ENCODE peak calls at places on chromosomes 2 and 18, in eight cellular contexts. One of them, this sample, is unnamed.

GRCh38 chr2:226208726-226209125 is 590.9 kb downstream of the IRS1 start:
- DNase-seq in AG10803: peak; percentile 28
- DNase-seq in Panc1: no peak
- DNase-seq in stimulated activated CD4-positive, alpha-beta T cell treated with anti-CD3 and anti-CD28 coated beads, Interleukin-4, amount 100 ng/mL, for 1 hour: no peak
- DNase-seq in NCI-H460: no peak
- DNase-seq in ovary: no peak
- DNase-seq in NCI-H82: no peak
- DNase-seq in lung: no peak
- DNase-seq in this sample: no peak

GRCh38 chr2:139411236-139411635 is 631.0 kb upstream of the NXPH2 start:
- DNase-seq in AG10803: no peak
- DNase-seq in Panc1: no peak
- DNase-seq in stimulated activated CD4-positive, alpha-beta T cell treated with anti-CD3 and anti-CD28 coated beads, Interleukin-4, amount 100 ng/mL, for 1 hour: no peak
- DNase-seq in NCI-H460: no peak
- DNase-seq in ovary: no peak
- DNase-seq in NCI-H82: no peak
- DNase-seq in lung: no peak
- DNase-seq in this sample: no peak

GRCh38 chr2:23375448-23375847 is 9.5 kb upstream of the KLHL29 start:
- DNase-seq in AG10803: no peak
- DNase-seq in Panc1: no peak
- DNase-seq in stimulated activated CD4-positive, alpha-beta T cell treated with anti-CD3 and anti-CD28 coated beads, Interleukin-4, amount 100 ng/mL, for 1 hour: no peak
- DNase-seq in NCI-H460: no peak
- DNase-seq in ovary: no peak
- DNase-seq in NCI-H82: peak; percentile 81
- DNase-seq in lung: no peak
- DNase-seq in this sample: no peak

GRCh38 chr2:46434851-46435273 is 44.5 kb upstream of the TMEM247 start:
- DNase-seq in AG10803: peak; percentile 48
- DNase-seq in Panc1: no peak
- DNase-seq in stimulated activated CD4-positive, alpha-beta T cell treated with anti-CD3 and anti-CD28 coated beads, Interleukin-4, amount 100 ng/mL, for 1 hour: no peak
- DNase-seq in NCI-H460: no peak
- DNase-seq in ovary: no peak
- DNase-seq in NCI-H82: no peak
- DNase-seq in lung: no peak
- DNase-seq in this sample: no peak

GRCh38 chr2:178237488-178238143 is 43.3 kb downstream of the OSBPL6 start:
- DNase-seq in AG10803: no peak
- DNase-seq in Panc1: no peak
- DNase-seq in stimulated activated CD4-positive, alpha-beta T cell treated with anti-CD3 and anti-CD28 coated beads, Interleukin-4, amount 100 ng/mL, for 1 hour: no peak
- DNase-seq in NCI-H460: no peak
- DNase-seq in ovary: no peak
- DNase-seq in NCI-H82: no peak
- DNase-seq in lung: no peak
- DNase-seq in this sample: no peak

GRCh38 chr2:96536445-96537065 is at the start of gene ARID5A:
- DNase-seq in AG10803: peak; percentile 86
- DNase-seq in Panc1: no peak
- DNase-seq in stimulated activated CD4-positive, alpha-beta T cell treated with anti-CD3 and anti-CD28 coated beads, Interleukin-4, amount 100 ng/mL, for 1 hour: peak; percentile 95
- DNase-seq in NCI-H460: peak; percentile 82
- DNase-seq in ovary: peak; percentile 96
- DNase-seq in NCI-H82: peak; percentile 95
- DNase-seq in lung: peak; percentile 93
- DNase-seq in this sample: peak; percentile 96

GRCh38 chr2:228545749-228546148 is 364.3 kb upstream of the SPHKAP start:
- DNase-seq in AG10803: peak; percentile 51
- DNase-seq in Panc1: no peak
- DNase-seq in stimulated activated CD4-positive, alpha-beta T cell treated with anti-CD3 and anti-CD28 coated beads, Interleukin-4, amount 100 ng/mL, for 1 hour: no peak
- DNase-seq in NCI-H460: no peak
- DNase-seq in ovary: no peak
- DNase-seq in NCI-H82: no peak
- DNase-seq in lung: no peak
- DNase-seq in this sample: no peak

GRCh38 chr2:148888003-148888501 is 13.0 kb downstream of the KIF5C start:
- DNase-seq in AG10803: no peak
- DNase-seq in Panc1: no peak
- DNase-seq in stimulated activated CD4-positive, alpha-beta T cell treated with anti-CD3 and anti-CD28 coated beads, Interleukin-4, amount 100 ng/mL, for 1 hour: peak; percentile 9
- DNase-seq in NCI-H460: no peak
- DNase-seq in ovary: no peak
- DNase-seq in NCI-H82: no peak
- DNase-seq in lung: no peak
- DNase-seq in this sample: no peak

GRCh38 chr2:68768461-68768860 is 33.9 kb downstream of the ARHGAP25 start:
- DNase-seq in AG10803: no peak
- DNase-seq in Panc1: no peak
- DNase-seq in stimulated activated CD4-positive, alpha-beta T cell treated with anti-CD3 and anti-CD28 coated beads, Interleukin-4, amount 100 ng/mL, for 1 hour: no peak
- DNase-seq in NCI-H460: no peak
- DNase-seq in ovary: no peak
- DNase-seq in NCI-H82: no peak
- DNase-seq in lung: no peak
- DNase-seq in this sample: no peak

GRCh38 chr2:72952110-72952823 is 34.9 kb downstream of the EMX1 start:
- DNase-seq in AG10803: no peak
- DNase-seq in Panc1: no peak
- DNase-seq in stimulated activated CD4-positive, alpha-beta T cell treated with anti-CD3 and anti-CD28 coated beads, Interleukin-4, amount 100 ng/mL, for 1 hour: no peak
- DNase-seq in NCI-H460: no peak
- DNase-seq in ovary: no peak
- DNase-seq in NCI-H82: no peak
- DNase-seq in lung: no peak
- DNase-seq in this sample: no peak

GRCh38 chr18:8121942-8122480 is 487.2 kb upstream of the RAB12 start:
- DNase-seq in AG10803: peak; percentile 61
- DNase-seq in Panc1: no peak
- DNase-seq in stimulated activated CD4-positive, alpha-beta T cell treated with anti-CD3 and anti-CD28 coated beads, Interleukin-4, amount 100 ng/mL, for 1 hour: no peak
- DNase-seq in NCI-H460: no peak
- DNase-seq in ovary: no peak
- DNase-seq in NCI-H82: no peak
- DNase-seq in lung: no peak
- DNase-seq in this sample: no peak

GRCh38 chr2:42928161-42928691 is 135.8 kb upstream of the HAAO start:
- DNase-seq in AG10803: no peak
- DNase-seq in Panc1: no peak
- DNase-seq in stimulated activated CD4-positive, alpha-beta T cell treated with anti-CD3 and anti-CD28 coated beads, Interleukin-4, amount 100 ng/mL, for 1 hour: no peak
- DNase-seq in NCI-H460: no peak
- DNase-seq in ovary: no peak
- DNase-seq in NCI-H82: peak; percentile 42
- DNase-seq in lung: no peak
- DNase-seq in this sample: peak; percentile 78

GRCh38 chr2:222299926-222300724 is 1.3 kb upstream of the PAX3 start:
- DNase-seq in AG10803: no peak
- DNase-seq in Panc1: no peak
- DNase-seq in stimulated activated CD4-positive, alpha-beta T cell treated with anti-CD3 and anti-CD28 coated beads, Interleukin-4, amount 100 ng/mL, for 1 hour: no peak
- DNase-seq in NCI-H460: no peak
- DNase-seq in ovary: no peak
- DNase-seq in NCI-H82: no peak
- DNase-seq in lung: no peak
- DNase-seq in this sample: no peak

GRCh38 chr2:157848242-157848641 is 27.9 kb downstream of the ACVR1 start:
- DNase-seq in AG10803: no peak
- DNase-seq in Panc1: no peak
- DNase-seq in stimulated activated CD4-positive, alpha-beta T cell treated with anti-CD3 and anti-CD28 coated beads, Interleukin-4, amount 100 ng/mL, for 1 hour: no peak
- DNase-seq in NCI-H460: no peak
- DNase-seq in ovary: no peak
- DNase-seq in NCI-H82: no peak
- DNase-seq in lung: no peak
- DNase-seq in this sample: no peak

GRCh38 chr2:192218347-192218746 is 23.6 kb upstream of the TMEFF2 start:
- DNase-seq in AG10803: no peak
- DNase-seq in Panc1: no peak
- DNase-seq in stimulated activated CD4-positive, alpha-beta T cell treated with anti-CD3 and anti-CD28 coated beads, Interleukin-4, amount 100 ng/mL, for 1 hour: no peak
- DNase-seq in NCI-H460: no peak
- DNase-seq in ovary: no peak
- DNase-seq in NCI-H82: no peak
- DNase-seq in lung: no peak
- DNase-seq in this sample: no peak

GRCh38 chr2:12087671-12088380 is 341.4 kb downstream of the LPIN1 start:
- DNase-seq in AG10803: peak; percentile 43
- DNase-seq in Panc1: no peak
- DNase-seq in stimulated activated CD4-positive, alpha-beta T cell treated with anti-CD3 and anti-CD28 coated beads, Interleukin-4, amount 100 ng/mL, for 1 hour: no peak
- DNase-seq in NCI-H460: no peak
- DNase-seq in ovary: no peak
- DNase-seq in NCI-H82: no peak
- DNase-seq in lung: no peak
- DNase-seq in this sample: no peak

GRCh38 chr2:26558271-26559043 is 80.5 kb upstream of the OTOF start:
- DNase-seq in AG10803: peak; percentile 8
- DNase-seq in Panc1: no peak
- DNase-seq in stimulated activated CD4-positive, alpha-beta T cell treated with anti-CD3 and anti-CD28 coated beads, Interleukin-4, amount 100 ng/mL, for 1 hour: no peak
- DNase-seq in NCI-H460: no peak
- DNase-seq in ovary: no peak
- DNase-seq in NCI-H82: peak; percentile 57
- DNase-seq in lung: no peak
- DNase-seq in this sample: no peak

GRCh38 chr2:241049739-241050623 is 51.6 kb downstream of the SNED1 start:
- DNase-seq in AG10803: no peak
- DNase-seq in Panc1: no peak
- DNase-seq in stimulated activated CD4-positive, alpha-beta T cell treated with anti-CD3 and anti-CD28 coated beads, Interleukin-4, amount 100 ng/mL, for 1 hour: no peak
- DNase-seq in NCI-H460: no peak
- DNase-seq in ovary: peak; percentile 15
- DNase-seq in NCI-H82: no peak
- DNase-seq in lung: no peak
- DNase-seq in this sample: peak; percentile 13

GRCh38 chr2:227192491-227192890 is 28.1 kb downstream of the COL4A3 start:
- DNase-seq in AG10803: no peak
- DNase-seq in Panc1: no peak
- DNase-seq in stimulated activated CD4-positive, alpha-beta T cell treated with anti-CD3 and anti-CD28 coated beads, Interleukin-4, amount 100 ng/mL, for 1 hour: no peak
- DNase-seq in NCI-H460: no peak
- DNase-seq in ovary: no peak
- DNase-seq in NCI-H82: no peak
- DNase-seq in lung: no peak
- DNase-seq in this sample: no peak

GRCh38 chr2:176093145-176093888 is 796 bp downstream of the HOXD13 start:
- DNase-seq in AG10803: no peak
- DNase-seq in Panc1: no peak
- DNase-seq in stimulated activated CD4-positive, alpha-beta T cell treated with anti-CD3 and anti-CD28 coated beads, Interleukin-4, amount 100 ng/mL, for 1 hour: no peak
- DNase-seq in NCI-H460: no peak
- DNase-seq in ovary: no peak
- DNase-seq in NCI-H82: peak; percentile 82
- DNase-seq in lung: no peak
- DNase-seq in this sample: no peak

GRCh38 chr2:10460366-10460796 is 12.3 kb upstream of the ODC1 start:
- DNase-seq in AG10803: no peak
- DNase-seq in Panc1: no peak
- DNase-seq in stimulated activated CD4-positive, alpha-beta T cell treated with anti-CD3 and anti-CD28 coated beads, Interleukin-4, amount 100 ng/mL, for 1 hour: no peak
- DNase-seq in NCI-H460: no peak
- DNase-seq in ovary: no peak
- DNase-seq in NCI-H82: peak; percentile 67
- DNase-seq in lung: no peak
- DNase-seq in this sample: no peak

GRCh38 chr2:148614024-148614331 is 30.6 kb upstream of the EPC2 start:
- DNase-seq in AG10803: peak; percentile 11
- DNase-seq in Panc1: no peak
- DNase-seq in stimulated activated CD4-positive, alpha-beta T cell treated with anti-CD3 and anti-CD28 coated beads, Interleukin-4, amount 100 ng/mL, for 1 hour: no peak
- DNase-seq in NCI-H460: no peak
- DNase-seq in ovary: no peak
- DNase-seq in NCI-H82: no peak
- DNase-seq in lung: no peak
- DNase-seq in this sample: no peak

GRCh38 chr2:42327125-42327524 is 33.9 kb downstream of the COX7A2L start:
- DNase-seq in AG10803: no peak
- DNase-seq in Panc1: no peak
- DNase-seq in stimulated activated CD4-positive, alpha-beta T cell treated with anti-CD3 and anti-CD28 coated beads, Interleukin-4, amount 100 ng/mL, for 1 hour: no peak
- DNase-seq in NCI-H460: no peak
- DNase-seq in ovary: no peak
- DNase-seq in NCI-H82: no peak
- DNase-seq in lung: no peak
- DNase-seq in this sample: no peak

GRCh38 chr18:2906522-2907458 is 60.0 kb downstream of the EMILIN2 start:
- DNase-seq in AG10803: no peak
- DNase-seq in Panc1: no peak
- DNase-seq in stimulated activated CD4-positive, alpha-beta T cell treated with anti-CD3 and anti-CD28 coated beads, Interleukin-4, amount 100 ng/mL, for 1 hour: peak; percentile 54
- DNase-seq in NCI-H460: peak; percentile 12
- DNase-seq in ovary: peak; percentile 52
- DNase-seq in NCI-H82: peak; percentile 56
- DNase-seq in lung: no peak
- DNase-seq in this sample: peak; percentile 68

GRCh38 chr2:50751255-50752069 is 280.5 kb downstream of the NRXN1 start:
- DNase-seq in AG10803: no peak
- DNase-seq in Panc1: no peak
- DNase-seq in stimulated activated CD4-positive, alpha-beta T cell treated with anti-CD3 and anti-CD28 coated beads, Interleukin-4, amount 100 ng/mL, for 1 hour: no peak
- DNase-seq in NCI-H460: no peak
- DNase-seq in ovary: no peak
- DNase-seq in NCI-H82: no peak
- DNase-seq in lung: no peak
- DNase-seq in this sample: no peak

GRCh38 chr18:76482971-76483691 is 11.9 kb downstream of the ZNF516 start:
- DNase-seq in AG10803: no peak
- DNase-seq in Panc1: no peak
- DNase-seq in stimulated activated CD4-positive, alpha-beta T cell treated with anti-CD3 and anti-CD28 coated beads, Interleukin-4, amount 100 ng/mL, for 1 hour: no peak
- DNase-seq in NCI-H460: no peak
- DNase-seq in ovary: no peak
- DNase-seq in NCI-H82: peak; percentile 55
- DNase-seq in lung: no peak
- DNase-seq in this sample: no peak

GRCh38 chr18:36590621-36591580 is 237.9 kb downstream of the TPGS2 start:
- DNase-seq in AG10803: no peak
- DNase-seq in Panc1: no peak
- DNase-seq in stimulated activated CD4-positive, alpha-beta T cell treated with anti-CD3 and anti-CD28 coated beads, Interleukin-4, amount 100 ng/mL, for 1 hour: no peak
- DNase-seq in NCI-H460: no peak
- DNase-seq in ovary: no peak
- DNase-seq in NCI-H82: no peak
- DNase-seq in lung: no peak
- DNase-seq in this sample: no peak

GRCh38 chr2:191020742-191021381 is 6.9 kb upstream of the STAT1 start:
- DNase-seq in AG10803: peak; percentile 93
- DNase-seq in Panc1: no peak
- DNase-seq in stimulated activated CD4-positive, alpha-beta T cell treated with anti-CD3 and anti-CD28 coated beads, Interleukin-4, amount 100 ng/mL, for 1 hour: peak; percentile 49
- DNase-seq in NCI-H460: peak; percentile 77
- DNase-seq in ovary: peak; percentile 60
- DNase-seq in NCI-H82: peak; percentile 62
- DNase-seq in lung: peak; percentile 61
- DNase-seq in this sample: peak; percentile 41

This sample was measured in colonic mucosa.